ENCODE peak calls at places on chromosome 6, in six cellular contexts. N is right atrium auricular region, O is sigmoid colon, B is breast epithelium, R is ovary, X is PC-3. T is an unnamed sample.

GRCh38 chr6:168607272-168608112 is 166.5 kb downstream of the SMOC2 start:
- DNase-seq in N (no peak), O (peak; percentile 57), B (no peak), R (peak; percentile 72), X (no peak), T (peak; percentile 68)

GRCh38 chr6:137792160-137793033 is 74.7 kb upstream of the TNFAIP3 start:
- DNase-seq in N (no peak), O (no peak), B (no peak), R (no peak), X (no peak), T (no peak)

GRCh38 chr6:22828179-22829062 is 259.1 kb downstream of the HDGFL1 start:
- DNase-seq in N (no peak), O (no peak), B (no peak), R (peak; percentile 38), X (peak; percentile 97), T (no peak)

GRCh38 chr6:7587631-7588100 is 2.3 kb upstream of the SNRNP48 start:
- DNase-seq in N (no peak), O (no peak), B (no peak), R (no peak), X (peak; percentile 22), T (no peak)

GRCh38 chr6:28208180-28208659 is 16.9 kb upstream of the ZSCAN9 start:
- DNase-seq in N (no peak), O (no peak), B (no peak), R (no peak), X (no peak), T (no peak)

GRCh38 chr6:154593122-154593521 is 82.6 kb upstream of the CNKSR3 start:
- DNase-seq in N (no peak), O (peak; percentile 91), B (no peak), R (no peak), X (no peak), T (peak; percentile 72)

GRCh38 chr6:26235240-26235730 is 129.7 kb upstream of the BTN3A2 start:
- DNase-seq in N (no peak), O (no peak), B (no peak), R (no peak), X (peak; percentile 32), T (no peak)

GRCh38 chr6:400815-401214 is 9.3 kb downstream of the IRF4 start:
- DNase-seq in N (no peak), O (no peak), B (no peak), R (no peak), X (no peak), T (no peak)

GRCh38 chr6:1381397-1382330 is 7.7 kb upstream of the FOXF2 start:
- DNase-seq in N (peak; percentile 57), O (no peak), B (no peak), R (peak; percentile 62), X (peak; percentile 68), T (peak; percentile 41)

GRCh38 chr6:96939019-96939805 is 14.7 kb downstream of the KLHL32 start:
- DNase-seq in N (no peak), O (no peak), B (no peak), R (no peak), X (peak; percentile 92), T (no peak)

GRCh38 chr6:159978291-159979135 is 9.6 kb downstream of the IGF2R start:
- DNase-seq in N (no peak), O (peak; percentile 48), B (no peak), R (no peak), X (peak; percentile 67), T (no peak)

GRCh38 chr6:49497308-49497707 is 2.4 kb upstream of the GLYATL3 start:
- DNase-seq in N (no peak), O (no peak), B (no peak), R (no peak), X (no peak), T (no peak)

GRCh38 chr6:15922510-15923307 is 206.2 kb upstream of the MYLIP start:
- DNase-seq in N (no peak), O (no peak), B (no peak), R (no peak), X (peak; percentile 31), T (peak; percentile 53)

GRCh38 chr6:897561-898207 is 204.7 kb upstream of the EXOC2 start:
- DNase-seq in N (no peak), O (no peak), B (no peak), R (no peak), X (no peak), T (no peak)

GRCh38 chr6:153210083-153210482 is 79.0 kb upstream of the RGS17 start:
- DNase-seq in N (no peak), O (no peak), B (no peak), R (no peak), X (no peak), T (no peak)

GRCh38 chr6:159056003-159056402 is 11.2 kb upstream of the TAGAP start:
- DNase-seq in N (no peak), O (no peak), B (no peak), R (no peak), X (no peak), T (no peak)

GRCh38 chr6:61869632-61870400 is 416.2 kb downstream of the KHDRBS2 start:
- DNase-seq in N (no peak), O (peak; percentile 45), B (no peak), R (no peak), X (no peak), T (no peak)

GRCh38 chr6:98547634-98548033 is 286.7 kb upstream of the POU3F2 start:
- DNase-seq in N (no peak), O (no peak), B (no peak), R (no peak), X (no peak), T (no peak)

GRCh38 chr6:170025341-170026271 is 265.3 kb downstream of the DLL1 start:
- DNase-seq in N (no peak), O (peak; percentile 67), B (peak; percentile 50), R (peak; percentile 32), X (no peak), T (peak; percentile 13)

GRCh38 chr6:1136415-1136774 is 175.5 kb upstream of the FOXQ1 start:
- DNase-seq in N (no peak), O (no peak), B (no peak), R (no peak), X (no peak), T (no peak)

GRCh38 chr6:6405997-6406699 is 85.7 kb upstream of the F13A1 start:
- DNase-seq in N (no peak), O (no peak), B (no peak), R (no peak), X (no peak), T (peak; percentile 22)

GRCh38 chr6:35905841-35906498 is 14.9 kb downstream of the SRPK1 start:
- DNase-seq in N (no peak), O (no peak), B (no peak), R (no peak), X (no peak), T (no peak)

GRCh38 chr6:81894286-81894685 is 141.8 kb upstream of the TENT5A start:
- DNase-seq in N (no peak), O (no peak), B (no peak), R (no peak), X (no peak), T (no peak)

GRCh38 chr6:431986-432385 is 40.4 kb downstream of the IRF4 start:
- DNase-seq in N (no peak), O (no peak), B (no peak), R (no peak), X (no peak), T (no peak)

GRCh38 chr6:90538651-90539050 is 48.2 kb downstream of the MAP3K7 start:
- DNase-seq in N (no peak), O (no peak), B (no peak), R (no peak), X (no peak), T (no peak)

GRCh38 chr6:170063431-170063830 is 227.4 kb downstream of the DLL1 start:
- DNase-seq in N (peak; percentile 49), O (peak; percentile 46), B (peak; percentile 36), R (peak; percentile 13), X (no peak), T (no peak)

GRCh38 chr6:3663811-3664210 is 87.7 kb downstream of the PXDC1 start:
- DNase-seq in N (no peak), O (no peak), B (no peak), R (no peak), X (no peak), T (no peak)

GRCh38 chr6:3661390-3661789 is 90.1 kb downstream of the PXDC1 start:
- DNase-seq in N (no peak), O (no peak), B (no peak), R (no peak), X (no peak), T (no peak)

GRCh38 chr6:3663081-3663480 is 88.4 kb downstream of the PXDC1 start:
- DNase-seq in N (no peak), O (no peak), B (no peak), R (no peak), X (no peak), T (no peak)

GRCh38 chr6:3664641-3665041 is 86.9 kb downstream of the PXDC1 start:
- DNase-seq in N (no peak), O (no peak), B (no peak), R (no peak), X (peak; percentile 24), T (no peak)

DNA sequence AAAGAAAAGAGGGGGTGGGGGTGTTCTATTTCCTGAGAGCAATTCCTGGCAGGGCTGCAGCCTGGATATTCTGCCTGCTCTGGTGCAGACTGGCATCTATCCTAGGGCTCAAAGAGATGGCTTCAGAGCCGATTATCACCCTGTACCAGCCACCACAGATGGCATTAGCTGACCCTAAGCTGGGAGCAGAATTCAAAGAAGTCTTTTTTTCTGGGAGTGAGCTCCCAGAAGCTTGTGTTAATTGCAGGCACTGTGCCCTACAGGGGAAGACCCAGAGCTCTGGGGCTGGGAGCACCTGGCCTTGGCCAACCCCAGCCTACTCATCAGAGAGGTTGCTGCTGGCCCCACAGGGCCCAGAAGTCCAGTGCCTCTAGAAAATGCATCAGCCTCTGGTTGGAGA is 85.9 kb downstream of the PXDC1 start:
- DNase-seq in N (no peak), O (no peak), B (no peak), R (no peak), X (no peak), T (no peak)
- H3K27ac ChIP-seq in N (no peak overlapping the region), O (peak overlapping the region; percentile 70), B (peak overlapping the region; percentile 53), R (no peak overlapping the region), X (no peak overlapping the region), T (no peak overlapping the region)

GRCh38 chr6:34068462-34069044 is 77.3 kb downstream of the GRM4 start:
- DNase-seq in N (no peak), O (no peak), B (no peak), R (no peak), X (no peak), T (no peak)
- TF ChIP-seq CTCF in N (no peak), O (no peak), B (no peak), R (no peak), X (no peak), T (no peak)

DNA sequence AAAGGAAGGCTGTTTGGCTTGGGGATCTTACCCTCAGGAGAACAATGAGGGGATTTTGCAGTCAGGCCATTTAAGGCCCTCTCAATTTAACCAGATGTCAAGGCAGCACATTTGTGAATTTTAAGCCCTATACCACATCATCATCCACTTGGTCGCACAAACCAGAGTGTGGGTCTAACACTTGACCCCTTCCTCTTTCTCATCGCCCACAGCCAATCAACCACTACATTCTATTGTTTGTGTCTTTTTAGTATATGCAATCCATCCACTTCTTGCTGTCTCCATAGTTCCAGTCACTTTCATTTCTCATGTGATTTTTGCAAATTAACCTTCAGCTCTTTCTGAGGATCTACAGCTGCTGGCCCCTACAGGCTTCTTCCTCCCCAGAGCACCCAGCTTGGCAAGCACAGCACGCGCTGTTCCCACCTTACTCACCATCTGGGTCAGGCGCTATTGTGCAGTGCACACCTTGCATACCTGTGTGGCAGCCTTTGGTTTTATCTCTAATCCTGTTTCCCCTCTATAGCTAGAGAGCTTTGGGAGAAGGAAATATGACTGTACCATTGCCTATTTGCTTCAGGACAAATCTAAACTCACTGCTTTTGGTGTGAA is 32.3 kb upstream of the CD83 start:
- DNase-seq in N (no peak), O (no peak), B (no peak), R (no peak), X (no peak), T (no peak)
- H3K4me3 ChIP-seq in N (no peak overlapping the region), O (no peak overlapping the region), B (no peak overlapping the region), R (no peak overlapping the region), X (no peak overlapping the region), T (no peak overlapping the region)

GRCh38 chr6:129312865-129313264 is 397.1 kb downstream of the ARHGAP18 start:
- DNase-seq in N (no peak), O (no peak), B (no peak), R (no peak), X (peak; percentile 92), T (no peak)
- H3K27ac ChIP-seq in N (peak overlapping the region; percentile 19), O (no peak overlapping the region), B (no peak overlapping the region), R (no peak overlapping the region), X (peak overlapping the region; percentile 77), T (no peak overlapping the region)

T was measured in uterus.